ENCODE peak calls at places on chromosomes 3 and 15, in five cellular contexts. One of them, this sample, is unnamed.

GRCh38 chr3:139084176-139084575 is 39.5 kb upstream of the PRR23C start:
- DNase-seq in fibroblast of lung: no peak
- DNase-seq in psoas muscle: no peak
- DNase-seq in right lobe of liver: no peak
- DNase-seq in Caco-2: no peak
- DNase-seq in this sample: no peak

GRCh38 chr3:21216598-21216997 is 534.4 kb downstream of the ZNF385D start:
- DNase-seq in right lobe of liver: no peak
- DNase-seq in fibroblast of lung: peak; percentile 28
- DNase-seq in Caco-2: no peak
- DNase-seq in psoas muscle: no peak
- DNase-seq in this sample: peak; percentile 18

GRCh38 chr3:65884072-65884471 is 154.6 kb downstream of the MAGI1 start:
- DNase-seq in fibroblast of lung: no peak
- DNase-seq in psoas muscle: no peak
- DNase-seq in right lobe of liver: no peak
- DNase-seq in Caco-2: no peak
- DNase-seq in this sample: no peak

GRCh38 chr3:36677331-36678007 is 86.9 kb downstream of the DCLK3 start:
- DNase-seq in right lobe of liver: no peak
- DNase-seq in psoas muscle: no peak
- DNase-seq in Caco-2: peak; percentile 51
- DNase-seq in fibroblast of lung: peak; percentile 39
- DNase-seq in this sample: no peak

GRCh38 chr3:55445551-55445950 is 41.6 kb downstream of the WNT5A start:
- DNase-seq in Caco-2: peak; percentile 52
- DNase-seq in right lobe of liver: peak; percentile 80
- DNase-seq in psoas muscle: no peak
- DNase-seq in fibroblast of lung: no peak
- DNase-seq in this sample: no peak

GRCh38 chr3:106399208-106399607 is 530.4 kb upstream of the CBLB start:
- DNase-seq in right lobe of liver: no peak
- DNase-seq in psoas muscle: no peak
- DNase-seq in Caco-2: no peak
- DNase-seq in fibroblast of lung: no peak
- DNase-seq in this sample: no peak

GRCh38 chr3:171781711-171782127 is 28.6 kb downstream of the PLD1 start:
- DNase-seq in Caco-2: no peak
- DNase-seq in psoas muscle: no peak
- DNase-seq in fibroblast of lung: peak; percentile 94
- DNase-seq in right lobe of liver: no peak
- DNase-seq in this sample: no peak

GRCh38 chr3:173938159-173938558 is 540.6 kb downstream of the NLGN1 start:
- DNase-seq in right lobe of liver: no peak
- DNase-seq in Caco-2: no peak
- DNase-seq in psoas muscle: no peak
- DNase-seq in fibroblast of lung: peak; percentile 71
- DNase-seq in this sample: no peak

GRCh38 chr3:189909573-189909972 is 211.1 kb downstream of the P3H2 start:
- DNase-seq in psoas muscle: no peak
- DNase-seq in right lobe of liver: no peak
- DNase-seq in fibroblast of lung: no peak
- DNase-seq in Caco-2: no peak
- DNase-seq in this sample: no peak

GRCh38 chr3:50674349-50675178 is at the start of gene DOCK3:
- DNase-seq in fibroblast of lung: peak; percentile 40
- DNase-seq in Caco-2: no peak
- DNase-seq in psoas muscle: peak; percentile 80
- DNase-seq in right lobe of liver: peak; percentile 64
- DNase-seq in this sample: no peak

GRCh38 chr3:140198242-140198641 is 263.3 kb downstream of the CLSTN2 start:
- DNase-seq in Caco-2: no peak
- DNase-seq in fibroblast of lung: no peak
- DNase-seq in psoas muscle: no peak
- DNase-seq in right lobe of liver: no peak
- DNase-seq in this sample: no peak

GRCh38 chr3:148528024-148528423 is 169.7 kb upstream of the AGTR1 start:
- DNase-seq in right lobe of liver: no peak
- DNase-seq in Caco-2: no peak
- DNase-seq in psoas muscle: no peak
- DNase-seq in fibroblast of lung: peak; percentile 37
- DNase-seq in this sample: no peak

GRCh38 chr15:91520848-91521247 is 332.7 kb upstream of the SLCO3A1 start:
- DNase-seq in right lobe of liver: no peak
- DNase-seq in Caco-2: no peak
- DNase-seq in fibroblast of lung: no peak
- DNase-seq in psoas muscle: no peak
- DNase-seq in this sample: no peak

GRCh38 chr3:178618197-178618596 is 82.0 kb downstream of the KCNMB2 start:
- DNase-seq in fibroblast of lung: peak; percentile 61
- DNase-seq in Caco-2: no peak
- DNase-seq in psoas muscle: no peak
- DNase-seq in right lobe of liver: no peak
- DNase-seq in this sample: no peak

GRCh38 chr3:169345662-169346331 is 317.7 kb downstream of the MECOM start:
- DNase-seq in fibroblast of lung: no peak
- DNase-seq in Caco-2: no peak
- DNase-seq in psoas muscle: no peak
- DNase-seq in right lobe of liver: no peak
- DNase-seq in this sample: no peak

GRCh38 chr3:143526016-143526540 is 322.2 kb downstream of the SLC9A9 start:
- DNase-seq in right lobe of liver: no peak
- DNase-seq in Caco-2: no peak
- DNase-seq in psoas muscle: no peak
- DNase-seq in fibroblast of lung: peak; percentile 25
- DNase-seq in this sample: no peak

GRCh38 chr3:113231827-113232253 is 20.5 kb downstream of the BOC start:
- DNase-seq in Caco-2: no peak
- DNase-seq in psoas muscle: no peak
- DNase-seq in right lobe of liver: no peak
- DNase-seq in fibroblast of lung: peak; percentile 36
- DNase-seq in this sample: no peak

GRCh38 chr15:95025924-95026728 is 794.8 kb downstream of the MCTP2 start:
- DNase-seq in fibroblast of lung: peak; percentile 79
- DNase-seq in Caco-2: peak; percentile 42
- DNase-seq in right lobe of liver: peak; percentile 53
- DNase-seq in psoas muscle: no peak
- DNase-seq in this sample: peak; percentile 43

GRCh38 chr3:13115991-13116390 is 42.8 kb upstream of the IQSEC1 start:
- DNase-seq in fibroblast of lung: no peak
- DNase-seq in right lobe of liver: no peak
- DNase-seq in Caco-2: no peak
- DNase-seq in psoas muscle: no peak
- DNase-seq in this sample: no peak

GRCh38 chr3:160098261-160098908 is 109.8 kb downstream of the IL12A start:
- DNase-seq in fibroblast of lung: no peak
- DNase-seq in right lobe of liver: no peak
- DNase-seq in Caco-2: no peak
- DNase-seq in psoas muscle: no peak
- DNase-seq in this sample: no peak

GRCh38 chr15:41323611-41324010 is 8.8 kb downstream of the OIP5 start:
- DNase-seq in fibroblast of lung: no peak
- DNase-seq in psoas muscle: no peak
- DNase-seq in right lobe of liver: no peak
- DNase-seq in Caco-2: no peak
- DNase-seq in this sample: no peak

GRCh38 chr3:149969110-149969944 is 1.4 kb downstream of the PFN2 start:
- DNase-seq in right lobe of liver: no peak
- DNase-seq in fibroblast of lung: peak; percentile 86
- DNase-seq in Caco-2: peak; percentile 71
- DNase-seq in psoas muscle: peak; percentile 75
- DNase-seq in this sample: no peak

GRCh38 chr3:149965278-149965677 is 5.4 kb downstream of the PFN2 start:
- DNase-seq in psoas muscle: no peak
- DNase-seq in Caco-2: no peak
- DNase-seq in fibroblast of lung: peak; percentile 19
- DNase-seq in right lobe of liver: no peak
- DNase-seq in this sample: no peak

GRCh38 chr3:149964296-149964695 is 6.4 kb downstream of the PFN2 start:
- DNase-seq in right lobe of liver: no peak
- DNase-seq in psoas muscle: no peak
- DNase-seq in fibroblast of lung: peak; percentile 50
- DNase-seq in Caco-2: no peak
- DNase-seq in this sample: no peak

GRCh38 chr3:149968216-149968615 is 2.5 kb downstream of the PFN2 start:
- DNase-seq in fibroblast of lung: peak; percentile 15
- DNase-seq in Caco-2: no peak
- DNase-seq in right lobe of liver: no peak
- DNase-seq in psoas muscle: no peak
- DNase-seq in this sample: no peak

GRCh38 chr3:149967067-149967685 is 3.5 kb downstream of the PFN2 start:
- DNase-seq in right lobe of liver: no peak
- DNase-seq in fibroblast of lung: peak; percentile 77
- DNase-seq in psoas muscle: no peak
- DNase-seq in Caco-2: no peak
- DNase-seq in this sample: no peak
- H3K4me3 ChIP-seq in right lobe of liver: no peak overlapping the region
- H3K4me3 ChIP-seq in fibroblast of lung: peak overlapping the region; percentile 86
- H3K4me3 ChIP-seq in psoas muscle: peak overlapping the region; percentile 90
- H3K4me3 ChIP-seq in Caco-2: no peak overlapping the region
- H3K4me3 ChIP-seq in this sample: no peak overlapping the region

GRCh38 chr3:141737108-141737507 is 990 bp upstream of the RNF7 start:
- DNase-seq in right lobe of liver: no peak
- DNase-seq in Caco-2: no peak
- DNase-seq in psoas muscle: no peak
- DNase-seq in fibroblast of lung: no peak
- DNase-seq in this sample: no peak
- H3K4me1 ChIP-seq in right lobe of liver: no peaks in the 10 kb centered on the region
- H3K4me1 ChIP-seq in Caco-2: peaks cover 20% of the 10 kb centered on the region
- H3K4me1 ChIP-seq in psoas muscle: peaks cover 28% of the 10 kb centered on the region
- H3K4me1 ChIP-seq in fibroblast of lung: peaks cover 2% of the 10 kb centered on the region
- H3K4me1 ChIP-seq in this sample: peaks cover 1% of the 10 kb centered on the region

DNA sequence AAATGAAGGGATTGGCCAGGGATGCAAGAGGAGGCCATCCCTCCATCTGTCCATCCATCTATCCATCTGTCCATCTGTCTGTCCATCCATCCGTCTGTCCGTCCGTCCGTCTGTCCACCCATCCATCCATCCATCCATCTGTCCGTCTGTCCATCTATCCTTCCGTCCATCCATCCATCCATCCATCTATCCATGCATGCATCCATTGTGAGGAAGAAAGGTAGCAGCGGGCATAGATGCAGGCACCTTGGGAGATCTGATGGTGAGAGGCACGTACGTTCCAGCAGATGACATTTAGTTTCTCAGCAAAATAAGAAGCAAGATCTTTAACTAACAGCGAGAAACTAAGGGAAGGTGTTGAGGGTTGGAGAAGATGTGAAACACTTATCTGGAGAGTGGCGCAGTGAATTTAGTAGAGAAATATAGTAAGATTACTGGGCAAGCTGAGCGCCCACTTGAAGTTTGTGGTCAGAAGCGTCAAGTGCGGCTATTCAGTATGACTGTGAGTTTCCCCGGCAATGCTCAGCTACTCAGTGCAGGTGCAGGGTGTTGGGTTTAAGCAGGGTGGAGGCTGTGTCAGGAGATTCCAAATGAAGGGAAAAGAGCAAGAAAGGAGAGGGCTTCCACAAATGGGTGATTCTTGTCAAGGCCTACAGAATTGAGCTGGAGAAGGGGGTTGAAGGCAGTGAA is 22.4 kb upstream of the SRP14 start:
- DNase-seq in right lobe of liver: no peak
- DNase-seq in fibroblast of lung: no peak
- DNase-seq in psoas muscle: no peak
- DNase-seq in Caco-2: no peak
- DNase-seq in this sample: no peak
- H3K4me3 ChIP-seq in right lobe of liver: no peak overlapping the region
- H3K4me3 ChIP-seq in fibroblast of lung: no peak overlapping the region
- H3K4me3 ChIP-seq in psoas muscle: no peak overlapping the region
- H3K4me3 ChIP-seq in Caco-2: no peak overlapping the region
- H3K4me3 ChIP-seq in this sample: no peak overlapping the region

GRCh38 chr3:174955513-174956001 is 96.4 kb downstream of the NAALADL2 start:
- DNase-seq in Caco-2: peak; percentile 65
- DNase-seq in fibroblast of lung: no peak
- DNase-seq in psoas muscle: no peak
- DNase-seq in right lobe of liver: no peak
- DNase-seq in this sample: no peak
- H3K4me1 ChIP-seq in Caco-2: peaks cover 19% of the 10 kb centered on the region
- H3K4me1 ChIP-seq in fibroblast of lung: peaks cover 13% of the 10 kb centered on the region
- H3K4me1 ChIP-seq in psoas muscle: no peaks in the 10 kb centered on the region
- H3K4me1 ChIP-seq in right lobe of liver: no peaks in the 10 kb centered on the region
- H3K4me1 ChIP-seq in this sample: no peaks in the 10 kb centered on the region

DNA sequence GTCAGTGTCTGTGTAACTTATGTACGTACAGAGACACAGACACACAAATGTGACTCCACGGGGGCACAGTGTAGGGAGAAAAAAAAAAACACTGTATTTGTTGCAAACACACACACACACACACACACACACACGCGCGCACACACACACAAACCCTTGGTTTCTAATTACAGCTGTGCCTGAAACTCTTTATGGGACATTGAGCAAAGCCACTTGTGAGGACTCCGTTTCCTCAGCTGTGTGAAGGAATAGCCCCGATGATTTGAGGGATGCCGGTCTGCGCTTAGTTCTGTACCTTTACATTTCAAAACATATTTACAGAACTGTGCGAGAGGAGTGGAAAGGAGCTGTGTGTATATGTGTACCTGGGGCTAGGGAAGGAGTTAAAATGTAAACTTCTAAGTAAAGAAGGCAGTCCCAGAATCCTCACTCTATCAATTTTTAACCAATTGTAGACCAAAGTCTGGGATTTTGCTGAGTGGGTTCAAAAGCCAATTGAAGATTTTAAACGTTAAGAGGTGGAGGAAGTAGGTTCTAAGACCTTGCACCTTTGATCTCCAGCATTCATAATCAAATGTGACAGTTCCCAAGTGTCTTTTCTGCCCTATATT is 5.3 kb upstream of the BCL6 start:
- DNase-seq in fibroblast of lung: peak; percentile 56
- DNase-seq in psoas muscle: peak; percentile 69
- DNase-seq in right lobe of liver: no peak
- DNase-seq in Caco-2: peak; percentile 55
- DNase-seq in this sample: no peak
- H3K4me3 ChIP-seq in fibroblast of lung: peak overlapping the region; percentile 50
- H3K4me3 ChIP-seq in psoas muscle: peak overlapping the region; percentile 93
- H3K4me3 ChIP-seq in right lobe of liver: peak overlapping the region; percentile 31
- H3K4me3 ChIP-seq in Caco-2: peak overlapping the region; percentile 37
- H3K4me3 ChIP-seq in this sample: no peak overlapping the region

This sample was measured in iPS DF 6.9.